ENCODE peak calls at places on chromosomes 12 and 14, in nine cellular contexts. R is HL-60, P is GM23338, Q is GM12878, O is HCT116, Y is prostate gland, X is SK-N-SH, A is sigmoid colon, G is Panc1. V is an unnamed sample.

GRCh38 chr12:108530141-108530540 is 15.1 kb downstream of the FICD start:
- DNase-seq in R (no peak), P (no peak), Q (no peak), O (no peak), Y (no peak), X (no peak), A (no peak), G (no peak), V (no peak)

GRCh38 chr12:459430-460258 is at the start of gene B4GALNT3:
- DNase-seq in R (no peak), P (peak), Q (no peak), O (peak), Y (peak), X (peak), A (no peak), G (no peak), V (peak)

GRCh38 chr12:79187032-79187431 is 322.5 kb downstream of the SYT1 start:
- DNase-seq in R (no peak), P (no peak), Q (no peak), O (no peak), Y (no peak), X (no peak), A (no peak), G (no peak), V (no peak)

GRCh38 chr12:102948941-102949352 is 8.5 kb upstream of the ASCL1 start:
- DNase-seq in R (peak), P (peak), Q (no peak), O (peak), Y (no peak), X (peak), A (no peak), G (peak), V (peak)

GRCh38 chr12:98808243-98808895 is 163.3 kb downstream of the APAF1 start:
- DNase-seq in R (no peak), P (peak), Q (no peak), O (no peak), Y (no peak), X (no peak), A (no peak), G (no peak), V (no peak)

GRCh38 chr14:100211366-100211765 is 27.6 kb upstream of the YY1 start:
- DNase-seq in R (no peak), P (no peak), Q (no peak), O (no peak), Y (no peak), X (no peak), A (no peak), G (no peak), V (no peak)

GRCh38 chr12:92402415-92402814 is 256.8 kb upstream of the BTG1 start:
- DNase-seq in R (no peak), P (no peak), Q (no peak), O (no peak), Y (no peak), X (no peak), A (no peak), G (no peak), V (no peak)

GRCh38 chr12:33111850-33112249 is 215.3 kb upstream of the PKP2 start:
- DNase-seq in R (no peak), P (peak), Q (no peak), O (no peak), Y (no peak), X (no peak), A (no peak), G (no peak), V (no peak)

GRCh38 chr12:53561590-53561953 is 54.3 kb upstream of the NPFF start:
- DNase-seq in R (no peak), P (no peak), Q (no peak), O (peak), Y (no peak), X (no peak), A (no peak), G (peak), V (no peak)

GRCh38 chr12:1842905-1843640 is 22.7 kb downstream of the LRTM2 start:
- DNase-seq in R (no peak), P (no peak), Q (no peak), O (no peak), Y (no peak), X (no peak), A (peak), G (no peak), V (peak)

GRCh38 chr14:86799244-86799647 is 1193.7 kb downstream of the GALC start:
- DNase-seq in R (no peak), P (no peak), Q (no peak), O (no peak), Y (no peak), X (no peak), A (no peak), G (no peak), V (no peak)

GRCh38 chr14:42869681-42870080 is 1263.0 kb downstream of the LRFN5 start:
- DNase-seq in R (no peak), P (no peak), Q (no peak), O (no peak), Y (no peak), X (no peak), A (no peak), G (no peak), V (no peak)

GRCh38 chr12:2498961-2499500 is 295.7 kb upstream of the FKBP4 start:
- DNase-seq in R (no peak), P (peak), Q (no peak), O (no peak), Y (no peak), X (no peak), A (peak), G (no peak), V (peak)

GRCh38 chr14:24062216-24062980 is 9.0 kb upstream of the CPNE6 start:
- DNase-seq in R (no peak), P (no peak), Q (no peak), O (no peak), Y (no peak), X (peak), A (peak), G (no peak), V (no peak)

GRCh38 chr12:95446511-95446910 is 27.4 kb upstream of the METAP2 start:
- DNase-seq in R (no peak), P (peak), Q (no peak), O (no peak), Y (no peak), X (peak), A (no peak), G (no peak), V (peak)

GRCh38 chr14:54804720-54805060 is 97.9 kb downstream of the GCH1 start:
- DNase-seq in R (no peak), P (peak), Q (no peak), O (no peak), Y (no peak), X (no peak), A (no peak), G (no peak), V (no peak)

GRCh38 chr12:104790296-104791125 is 167.6 kb downstream of the SLC41A2 start:
- DNase-seq in R (no peak), P (peak), Q (peak), O (peak), Y (no peak), X (peak), A (peak), G (peak), V (peak)

GRCh38 chr12:3961573-3961972 is 88.4 kb upstream of the PARP11 start:
- DNase-seq in R (no peak), P (no peak), Q (no peak), O (no peak), Y (no peak), X (no peak), A (no peak), G (no peak), V (no peak)

GRCh38 chr12:94616217-94616729 is 34.1 kb downstream of the TMCC3 start:
- DNase-seq in R (no peak), P (peak), Q (no peak), O (no peak), Y (peak), X (no peak), A (peak), G (no peak), V (peak)

GRCh38 chr12:79233341-79233761 is 368.8 kb downstream of the SYT1 start:
- DNase-seq in R (no peak), P (no peak), Q (peak), O (no peak), Y (no peak), X (no peak), A (no peak), G (no peak), V (no peak)

GRCh38 chr14:21796912-21797311 is 123.3 kb upstream of the OR4E1 start:
- DNase-seq in R (no peak), P (peak), Q (no peak), O (no peak), Y (no peak), X (no peak), A (no peak), G (no peak), V (no peak)

GRCh38 chr12:132998742-132999141 is 12.6 kb downstream of the ZNF26 start:
- DNase-seq in R (no peak), P (peak), Q (no peak), O (no peak), Y (no peak), X (no peak), A (no peak), G (no peak), V (no peak)

GRCh38 chr12:84572186-84572585 is 340.4 kb downstream of the SLC6A15 start:
- DNase-seq in R (no peak), P (no peak), Q (no peak), O (no peak), Y (no peak), X (no peak), A (no peak), G (no peak), V (no peak)

GRCh38 chr12:66587912-66588311 is 91.0 kb downstream of the GRIP1 start:
- DNase-seq in R (no peak), P (no peak), Q (no peak), O (no peak), Y (no peak), X (no peak), A (no peak), G (no peak), V (no peak)

GRCh38 chr14:96797943-96798349 is 764 bp downstream of the VRK1 start:
- DNase-seq in R (peak), P (no peak), Q (no peak), O (no peak), Y (no peak), X (peak), A (no peak), G (no peak), V (no peak)

GRCh38 chr14:92633274-92633616 is 115.2 kb downstream of the LGMN start:
- DNase-seq in R (peak), P (no peak), Q (no peak), O (no peak), Y (no peak), X (no peak), A (peak), G (no peak), V (no peak)

GRCh38 chr12:128008341-128008740 is 258.6 kb upstream of the TMEM132C start:
- DNase-seq in R (no peak), P (no peak), Q (no peak), O (no peak), Y (no peak), X (no peak), A (no peak), G (no peak), V (no peak)

GRCh38 chr14:102481791-102482238 is 27.8 kb downstream of the ANKRD9 start:
- DNase-seq in R (no peak), P (no peak), Q (no peak), O (peak), Y (peak), X (no peak), A (peak), G (no peak), V (no peak)

GRCh38 chr14:75518625-75519024 is 3.6 kb upstream of the BATF start:
- DNase-seq in R (peak), P (peak), Q (no peak), O (peak), Y (no peak), X (no peak), A (no peak), G (peak), V (no peak)

GRCh38 chr14:69260979-69261605 is 1.1 kb downstream of the GALNT16 start:
- DNase-seq in R (no peak), P (peak), Q (no peak), O (no peak), Y (peak), X (peak), A (no peak), G (no peak), V (peak)

GRCh38 chr12:123937707-123938600 is 34.7 kb downstream of the CCDC92 start:
- DNase-seq in R (no peak), P (no peak), Q (no peak), O (no peak), Y (no peak), X (no peak), A (no peak), G (no peak), V (no peak)

GRCh38 chr12:104680070-104680469 is 223.3 kb downstream of the CHST11 start:
- DNase-seq in R (peak), P (peak), Q (peak), O (peak), Y (no peak), X (peak), A (no peak), G (no peak), V (no peak)

GRCh38 chr12:57250956-57251355 is at the start of gene STAC3:
- DNase-seq in R (no peak), P (peak), Q (no peak), O (no peak), Y (no peak), X (no peak), A (no peak), G (no peak), V (no peak)
- H3K27ac ChIP-seq in R (no peak), P (no peak), Q (no peak), O (no peak), Y (no peak), X (no peak), A (no peak), G (no peak), V (no peak)

GRCh38 chr12:12788131-12788530 is 2.7 kb downstream of the APOLD1 start:
- DNase-seq in R (no peak), P (no peak), Q (no peak), O (no peak), Y (no peak), X (no peak), A (no peak), G (no peak), V (no peak)

GRCh38 chr12:12786371-12786715 is 884 bp downstream of the APOLD1 start:
- DNase-seq in R (no peak), P (no peak), Q (no peak), O (no peak), Y (no peak), X (no peak), A (no peak), G (no peak), V (no peak)

GRCh38 chr12:12784116-12784515 is 1.3 kb upstream of the APOLD1 start:
- DNase-seq in R (no peak), P (no peak), Q (no peak), O (no peak), Y (no peak), X (no peak), A (no peak), G (no peak), V (no peak)

GRCh38 chr12:12786716-12787601 is 1.5 kb downstream of the APOLD1 start:
- DNase-seq in R (peak), P (peak), Q (no peak), O (no peak), Y (peak), X (peak), A (peak), G (no peak), V (peak)

GRCh38 chr12:12784911-12785814 is at the start of gene APOLD1:
- DNase-seq in R (no peak), P (peak), Q (no peak), O (no peak), Y (no peak), X (no peak), A (peak), G (no peak), V (no peak)
- TF ChIP-seq POLR2AphosphoS5 in R (no peak), P (no peak), Q (no peak), O (no peak), Y (peak), X (no peak), A (peak), G (no peak), V (peak)

DNA sequence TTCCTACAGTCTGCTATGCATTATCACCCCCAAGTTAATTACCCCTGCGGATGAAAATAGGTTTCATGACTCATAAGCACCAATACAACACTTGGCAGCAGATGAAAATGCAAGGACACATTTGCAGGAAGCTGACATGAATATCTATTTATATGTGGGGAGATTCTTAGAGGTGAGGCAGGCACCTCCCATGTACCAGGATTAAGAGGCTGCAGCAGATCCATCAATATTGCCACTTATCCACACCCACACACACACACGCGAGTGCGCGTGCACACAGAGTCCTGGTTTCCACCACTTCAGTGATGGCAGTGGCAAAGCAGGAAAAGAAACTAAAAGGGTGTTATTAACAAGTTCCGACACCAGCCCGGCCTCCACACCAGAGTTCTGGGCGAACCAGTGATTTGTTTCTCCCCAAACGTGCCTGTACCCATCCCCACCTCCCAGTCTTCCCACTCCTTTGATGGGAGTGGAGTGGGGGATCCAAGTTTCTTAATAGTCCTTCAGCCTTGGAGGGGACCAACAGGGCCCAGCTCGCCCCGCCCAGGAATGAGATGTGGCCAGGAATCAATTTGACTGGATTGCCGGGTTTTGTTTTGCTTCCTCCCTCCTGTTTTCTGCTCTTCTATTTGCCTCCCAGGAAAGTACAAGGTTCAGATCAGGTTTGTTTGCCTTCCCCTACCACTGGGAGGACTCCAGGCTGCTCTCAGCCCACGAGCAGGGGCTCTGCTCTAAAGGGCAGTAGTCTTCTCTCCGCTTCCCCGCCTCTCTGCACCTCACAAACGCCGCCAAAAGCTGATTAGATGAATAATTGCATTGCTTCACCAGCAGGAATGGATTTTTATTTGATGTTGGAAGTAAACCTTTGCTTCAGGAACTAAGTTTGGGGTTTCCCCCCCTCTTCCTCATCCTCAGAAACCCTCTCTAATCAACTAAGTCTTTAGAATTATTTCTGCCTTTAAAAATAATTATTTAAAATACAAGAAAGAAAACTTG is 5.2 kb downstream of the IRF2BPL start:
- DNase-seq in R (no peak), P (peak), Q (no peak), O (no peak), Y (peak), X (peak), A (peak), G (no peak), V (peak)
- TF ChIP-seq CTCF in R (no peak), P (peak), Q (peak), O (no peak), Y (peak), X (peak), A (no peak), G (no peak), V (peak)

GRCh38 chr12:6115389-6115788 is 9.1 kb downstream of the VWF start:
- DNase-seq in R (no peak), P (no peak), Q (no peak), O (no peak), Y (no peak), X (no peak), A (no peak), G (no peak), V (no peak)

GRCh38 chr12:6122211-6122610 is 2.3 kb downstream of the VWF start:
- DNase-seq in R (no peak), P (no peak), Q (no peak), O (no peak), Y (no peak), X (no peak), A (no peak), G (no peak), V (no peak)

GRCh38 chr12:6120796-6121473 is 3.5 kb downstream of the VWF start:
- DNase-seq in R (no peak), P (no peak), Q (no peak), O (no peak), Y (no peak), X (no peak), A (no peak), G (no peak), V (no peak)

GRCh38 chr12:6116481-6117021 is 7.9 kb downstream of the VWF start:
- DNase-seq in R (no peak), P (no peak), Q (no peak), O (no peak), Y (no peak), X (no peak), A (no peak), G (no peak), V (no peak)

GRCh38 chr12:6118891-6119568 is 5.4 kb downstream of the VWF start:
- DNase-seq in R (no peak), P (no peak), Q (no peak), O (no peak), Y (no peak), X (no peak), A (no peak), G (no peak), V (no peak)
- H3K27ac ChIP-seq in R (no peak), P (no peak), Q (no peak), O (no peak), Y (no peak), X (peak), A (peak), G (no peak), V (no peak)

GRCh38 chr14:103703433-103704385 is 11.5 kb downstream of the XRCC3 start:
- DNase-seq in R (no peak), P (no peak), Q (no peak), O (no peak), Y (no peak), X (no peak), A (no peak), G (no peak), V (no peak)
- TF ChIP-seq POLR2AphosphoS5 in R (peak), P (no peak), Q (no peak), O (peak), Y (no peak), X (no peak), A (peak), G (no peak), V (no peak)

V was measured in transverse colon.